ENCODE peak calls at places on chromosomes 7 and 10, in six cellular contexts. One of them, this sample, is unnamed.

GRCh38 chr10:123559823-123560092 is 106.4 kb upstream of the GPR26 start:
- DNase-seq in osteocyte: peak; percentile 53
- DNase-seq in GM13977: no peak
- DNase-seq in choroid plexus epithelial cell: no peak
- DNase-seq in HL-60: no peak
- DNase-seq in H9: peak; percentile 19
- DNase-seq in this sample: no peak

GRCh38 chr7:47497367-47498096 is 84.4 kb downstream of the TNS3 start:
- DNase-seq in osteocyte: no peak
- DNase-seq in GM13977: peak; percentile 72
- DNase-seq in choroid plexus epithelial cell: peak; percentile 47
- DNase-seq in HL-60: peak; percentile 15
- DNase-seq in H9: no peak
- DNase-seq in this sample: no peak

GRCh38 chr7:2717293-2717904 is 29.4 kb downstream of the AMZ1 start:
- DNase-seq in osteocyte: no peak
- DNase-seq in GM13977: peak; percentile 76
- DNase-seq in choroid plexus epithelial cell: peak; percentile 73
- DNase-seq in HL-60: no peak
- DNase-seq in H9: no peak
- DNase-seq in this sample: no peak

GRCh38 chr10:64535131-64535867 is 1014.1 kb downstream of the REEP3 start:
- DNase-seq in osteocyte: no peak
- DNase-seq in GM13977: no peak
- DNase-seq in choroid plexus epithelial cell: no peak
- DNase-seq in HL-60: no peak
- DNase-seq in H9: no peak
- DNase-seq in this sample: no peak

GRCh38 chr10:113788604-113789083 is 37.2 kb downstream of the PLEKHS1 start:
- DNase-seq in osteocyte: no peak
- DNase-seq in GM13977: peak; percentile 20
- DNase-seq in choroid plexus epithelial cell: peak; percentile 94
- DNase-seq in HL-60: no peak
- DNase-seq in H9: no peak
- DNase-seq in this sample: no peak

GRCh38 chr7:76408121-76408560 is 1.4 kb downstream of the SSC4D start:
- DNase-seq in osteocyte: no peak
- DNase-seq in GM13977: no peak
- DNase-seq in choroid plexus epithelial cell: no peak
- DNase-seq in HL-60: no peak
- DNase-seq in H9: no peak
- DNase-seq in this sample: no peak

GRCh38 chr7:5997210-5997808 is 11.5 kb downstream of the PMS2 start:
- DNase-seq in osteocyte: peak; percentile 76
- DNase-seq in GM13977: peak; percentile 59
- DNase-seq in choroid plexus epithelial cell: peak; percentile 86
- DNase-seq in HL-60: peak; percentile 60
- DNase-seq in H9: no peak
- DNase-seq in this sample: peak; percentile 72

GRCh38 chr10:5628366-5628765 is 38.0 kb downstream of the ASB13 start:
- DNase-seq in osteocyte: no peak
- DNase-seq in GM13977: no peak
- DNase-seq in choroid plexus epithelial cell: no peak
- DNase-seq in HL-60: no peak
- DNase-seq in H9: no peak
- DNase-seq in this sample: no peak

GRCh38 chr7:38215115-38215514 is 37.1 kb downstream of the STARD3NL start:
- DNase-seq in osteocyte: no peak
- DNase-seq in GM13977: no peak
- DNase-seq in choroid plexus epithelial cell: peak; percentile 20
- DNase-seq in HL-60: no peak
- DNase-seq in H9: no peak
- DNase-seq in this sample: no peak

GRCh38 chr10:21393941-21394340 is 131.5 kb downstream of the SKIDA1 start:
- DNase-seq in osteocyte: no peak
- DNase-seq in GM13977: no peak
- DNase-seq in choroid plexus epithelial cell: no peak
- DNase-seq in HL-60: no peak
- DNase-seq in H9: no peak
- DNase-seq in this sample: no peak

GRCh38 chr7:27145167-27145883 is 1.8 kb upstream of the HOXA5 start:
- DNase-seq in osteocyte: peak; percentile 77
- DNase-seq in GM13977: no peak
- DNase-seq in choroid plexus epithelial cell: no peak
- DNase-seq in HL-60: no peak
- DNase-seq in H9: no peak
- DNase-seq in this sample: no peak

GRCh38 chr7:152733286-152733934 is 26.1 kb upstream of the ACTR3B start:
- DNase-seq in osteocyte: no peak
- DNase-seq in GM13977: no peak
- DNase-seq in choroid plexus epithelial cell: no peak
- DNase-seq in HL-60: no peak
- DNase-seq in H9: peak; percentile 47
- DNase-seq in this sample: peak; percentile 15

GRCh38 chr7:158051372-158051760 is 536.3 kb downstream of the PTPRN2 start:
- DNase-seq in osteocyte: no peak
- DNase-seq in GM13977: no peak
- DNase-seq in choroid plexus epithelial cell: no peak
- DNase-seq in HL-60: no peak
- DNase-seq in H9: no peak
- DNase-seq in this sample: peak; percentile 32

GRCh38 chr10:86393858-86394472 is 27.4 kb upstream of the GRID1 start:
- DNase-seq in osteocyte: peak; percentile 30
- DNase-seq in GM13977: no peak
- DNase-seq in choroid plexus epithelial cell: no peak
- DNase-seq in HL-60: no peak
- DNase-seq in H9: no peak
- DNase-seq in this sample: no peak

GRCh38 chr10:54681136-54681535 is 119.9 kb downstream of the PCDH15 start:
- DNase-seq in osteocyte: no peak
- DNase-seq in GM13977: no peak
- DNase-seq in choroid plexus epithelial cell: no peak
- DNase-seq in HL-60: no peak
- DNase-seq in H9: no peak
- DNase-seq in this sample: no peak

GRCh38 chr10:113983552-113983951 is 60.1 kb upstream of the ADRB1 start:
- DNase-seq in osteocyte: no peak
- DNase-seq in GM13977: no peak
- DNase-seq in choroid plexus epithelial cell: no peak
- DNase-seq in HL-60: no peak
- DNase-seq in H9: no peak
- DNase-seq in this sample: no peak

GRCh38 chr10:110207805-110208613 is 604 bp downstream of the MXI1 start:
- DNase-seq in osteocyte: no peak
- DNase-seq in GM13977: peak; percentile 62
- DNase-seq in choroid plexus epithelial cell: peak; percentile 44
- DNase-seq in HL-60: peak; percentile 78
- DNase-seq in H9: peak; percentile 57
- DNase-seq in this sample: peak; percentile 81

GRCh38 chr7:23679898-23680416 is at the start of gene FAM221A:
- DNase-seq in osteocyte: peak; percentile 91
- DNase-seq in GM13977: peak; percentile 86
- DNase-seq in choroid plexus epithelial cell: peak; percentile 88
- DNase-seq in HL-60: peak; percentile 51
- DNase-seq in H9: peak; percentile 94
- DNase-seq in this sample: peak; percentile 93

GRCh38 chr10:46263831-46264268 is 22.9 kb upstream of the ANTXRL start:
- DNase-seq in osteocyte: peak; percentile 67
- DNase-seq in GM13977: no peak
- DNase-seq in choroid plexus epithelial cell: no peak
- DNase-seq in HL-60: no peak
- DNase-seq in H9: no peak
- DNase-seq in this sample: no peak

GRCh38 chr7:116495737-116496136 is 3.8 kb upstream of the CAV2 start:
- DNase-seq in osteocyte: no peak
- DNase-seq in GM13977: no peak
- DNase-seq in choroid plexus epithelial cell: peak; percentile 67
- DNase-seq in HL-60: no peak
- DNase-seq in H9: no peak
- DNase-seq in this sample: no peak

GRCh38 chr7:105876964-105877601 is 684 bp upstream of the ATXN7L1 start:
- DNase-seq in osteocyte: no peak
- DNase-seq in GM13977: peak; percentile 39
- DNase-seq in choroid plexus epithelial cell: peak; percentile 37
- DNase-seq in HL-60: no peak
- DNase-seq in H9: peak; percentile 64
- DNase-seq in this sample: peak; percentile 81

GRCh38 chr10:118369806-118370205 is 27.7 kb upstream of the FAM204A start:
- DNase-seq in osteocyte: no peak
- DNase-seq in GM13977: no peak
- DNase-seq in choroid plexus epithelial cell: no peak
- DNase-seq in HL-60: no peak
- DNase-seq in H9: no peak
- DNase-seq in this sample: no peak

GRCh38 chr10:91117496-91117895 is 103.0 kb upstream of the PCGF5 start:
- DNase-seq in osteocyte: no peak
- DNase-seq in GM13977: no peak
- DNase-seq in choroid plexus epithelial cell: no peak
- DNase-seq in HL-60: no peak
- DNase-seq in H9: no peak
- DNase-seq in this sample: no peak

GRCh38 chr10:352476-353235 is 217.4 kb downstream of the ZMYND11 start:
- DNase-seq in osteocyte: no peak
- DNase-seq in GM13977: no peak
- DNase-seq in choroid plexus epithelial cell: no peak
- DNase-seq in HL-60: no peak
- DNase-seq in H9: no peak
- DNase-seq in this sample: no peak

GRCh38 chr10:107011113-107011512 is 153.4 kb downstream of the SORCS1 start:
- DNase-seq in osteocyte: no peak
- DNase-seq in GM13977: no peak
- DNase-seq in choroid plexus epithelial cell: no peak
- DNase-seq in HL-60: no peak
- DNase-seq in H9: no peak
- DNase-seq in this sample: peak; percentile 24
- TF ChIP-seq CTCF in osteocyte: no peak
- TF ChIP-seq CTCF in GM13977: no peak
- TF ChIP-seq CTCF in choroid plexus epithelial cell: no peak
- TF ChIP-seq CTCF in HL-60: no peak
- TF ChIP-seq CTCF in H9: peak; percentile 58
- TF ChIP-seq CTCF in this sample: peak; percentile 40

GRCh38 chr10:59713196-59713821 is 3.7 kb upstream of the SLC16A9 start:
- DNase-seq in osteocyte: no peak
- DNase-seq in GM13977: no peak
- DNase-seq in choroid plexus epithelial cell: no peak
- DNase-seq in HL-60: no peak
- DNase-seq in H9: no peak
- DNase-seq in this sample: no peak

GRCh38 chr10:59708816-59709471 is 706 bp downstream of the SLC16A9 start:
- DNase-seq in osteocyte: no peak
- DNase-seq in GM13977: peak; percentile 56
- DNase-seq in choroid plexus epithelial cell: peak; percentile 4
- DNase-seq in HL-60: peak; percentile 5
- DNase-seq in H9: peak; percentile 53
- DNase-seq in this sample: peak; percentile 61

GRCh38 chr10:59711871-59712491 is 2.3 kb upstream of the SLC16A9 start:
- DNase-seq in osteocyte: no peak
- DNase-seq in GM13977: no peak
- DNase-seq in choroid plexus epithelial cell: peak; percentile 14
- DNase-seq in HL-60: no peak
- DNase-seq in H9: no peak
- DNase-seq in this sample: no peak

GRCh38 chr10:59706851-59707797 is 2.5 kb downstream of the SLC16A9 start:
- DNase-seq in osteocyte: no peak
- DNase-seq in GM13977: no peak
- DNase-seq in choroid plexus epithelial cell: no peak
- DNase-seq in HL-60: peak; percentile 49
- DNase-seq in H9: no peak
- DNase-seq in this sample: no peak

DNA sequence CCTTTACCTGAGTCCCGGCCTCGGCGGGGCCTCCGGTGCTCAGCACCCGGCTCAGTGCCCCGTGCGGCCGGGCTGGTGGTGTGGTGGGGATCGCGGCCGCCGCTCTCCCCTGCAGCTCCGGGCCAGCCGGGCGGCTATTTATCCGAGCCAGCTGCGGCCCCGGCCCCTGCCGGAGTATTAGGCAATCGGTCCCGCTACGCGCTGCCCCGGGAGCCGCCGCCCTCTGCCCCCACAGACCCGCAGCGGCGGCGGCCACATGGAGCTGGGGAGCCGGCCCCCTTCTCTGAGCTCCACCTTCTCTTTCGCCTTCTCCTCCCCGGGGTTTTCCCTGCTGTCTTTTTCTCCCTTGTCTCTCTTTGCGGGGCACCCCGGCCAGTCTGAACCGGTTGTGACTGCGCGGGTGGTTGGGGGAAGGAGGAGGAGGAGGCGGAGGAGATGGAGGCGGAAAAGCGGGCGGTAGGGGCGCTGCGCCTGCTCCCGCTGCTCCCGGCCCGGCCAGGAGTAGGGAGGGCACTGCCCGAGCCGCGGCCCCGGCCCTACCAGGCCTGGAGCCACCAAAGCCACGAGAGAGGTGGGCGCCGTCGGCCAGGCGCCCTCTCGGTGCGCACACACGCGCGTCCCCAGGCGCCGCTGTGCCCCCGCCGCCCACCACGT is at the start of gene SLC16A9:
- DNase-seq in osteocyte: peak; percentile 89
- DNase-seq in GM13977: peak; percentile 89
- DNase-seq in choroid plexus epithelial cell: peak; percentile 57
- DNase-seq in HL-60: peak; percentile 76
- DNase-seq in H9: peak; percentile 71
- DNase-seq in this sample: peak; percentile 89
- TF ChIP-seq CTCF in osteocyte: peak; percentile 57
- TF ChIP-seq CTCF in GM13977: peak; percentile 21
- TF ChIP-seq CTCF in choroid plexus epithelial cell: peak; percentile 31
- TF ChIP-seq CTCF in HL-60: no peak
- TF ChIP-seq CTCF in H9: peak; percentile 64
- TF ChIP-seq CTCF in this sample: peak; percentile 55

GRCh38 chr7:36760856-36761762 is 36.8 kb upstream of the AOAH start:
- DNase-seq in osteocyte: no peak
- DNase-seq in GM13977: no peak
- DNase-seq in choroid plexus epithelial cell: no peak
- DNase-seq in HL-60: no peak
- DNase-seq in H9: no peak
- DNase-seq in this sample: no peak

GRCh38 chr7:36763084-36763807 is 39.0 kb upstream of the AOAH start:
- DNase-seq in osteocyte: no peak
- DNase-seq in GM13977: no peak
- DNase-seq in choroid plexus epithelial cell: no peak
- DNase-seq in HL-60: no peak
- DNase-seq in H9: no peak
- DNase-seq in this sample: no peak

GRCh38 chr7:36762394-36762793 is 38.1 kb upstream of the AOAH start:
- DNase-seq in osteocyte: no peak
- DNase-seq in GM13977: no peak
- DNase-seq in choroid plexus epithelial cell: no peak
- DNase-seq in HL-60: no peak
- DNase-seq in H9: peak; percentile 36
- DNase-seq in this sample: no peak

GRCh38 chr7:36758879-36759278 is 34.6 kb upstream of the AOAH start:
- DNase-seq in osteocyte: no peak
- DNase-seq in GM13977: no peak
- DNase-seq in choroid plexus epithelial cell: no peak
- DNase-seq in HL-60: no peak
- DNase-seq in H9: no peak
- DNase-seq in this sample: no peak

GRCh38 chr7:36761835-36762234 is 37.5 kb upstream of the AOAH start:
- DNase-seq in osteocyte: no peak
- DNase-seq in GM13977: no peak
- DNase-seq in choroid plexus epithelial cell: no peak
- DNase-seq in HL-60: no peak
- DNase-seq in H9: no peak
- DNase-seq in this sample: no peak
- TF ChIP-seq CTCF in osteocyte: no peak
- TF ChIP-seq CTCF in GM13977: no peak
- TF ChIP-seq CTCF in choroid plexus epithelial cell: no peak
- TF ChIP-seq CTCF in HL-60: no peak
- TF ChIP-seq CTCF in H9: no peak
- TF ChIP-seq CTCF in this sample: no peak

GRCh38 chr10:120436431-120437142 is 20.4 kb upstream of the PLPP4 start:
- DNase-seq in osteocyte: no peak
- DNase-seq in GM13977: no peak
- DNase-seq in choroid plexus epithelial cell: peak; percentile 48
- DNase-seq in HL-60: no peak
- DNase-seq in H9: no peak
- DNase-seq in this sample: no peak
- TF ChIP-seq CTCF in osteocyte: no peak
- TF ChIP-seq CTCF in GM13977: no peak
- TF ChIP-seq CTCF in choroid plexus epithelial cell: peak; percentile 51
- TF ChIP-seq CTCF in HL-60: no peak
- TF ChIP-seq CTCF in H9: no peak
- TF ChIP-seq CTCF in this sample: no peak

This sample was measured in neural progenitor cell.